ENCODE peak calls at places on chromosomes 7 and 10, in ten cellular contexts. V, O, D, M, Q, A, L, T, Y and F are unnamed samples.

GRCh38 chr7:73885975-73886798 is 25.2 kb downstream of the TMEM270 start:
- DNase-seq in A (no peak), V (no peak), Q (peak; percentile 78), L (no peak), O (no peak), D (no peak), M (no peak), T (no peak), Y (no peak), F (peak; percentile 97)

GRCh38 chr7:4204530-4205165 is 477.4 kb upstream of the FOXK1 start:
- DNase-seq in A (peak; percentile 14), V (no peak), D (no peak), O (no peak), M (no peak), Y (no peak), Q (no peak), T (no peak), L (no peak), F (no peak)

GRCh38 chr10:77111611-77112550 is 525.7 kb downstream of the KCNMA1 start:
- DNase-seq in D (no peak), A (no peak), Y (peak; percentile 16), V (peak; percentile 37), M (peak; percentile 47), L (no peak), O (peak; percentile 56), Q (no peak), T (no peak), F (peak; percentile 76)

GRCh38 chr7:129066290-129067131 is 11.6 kb upstream of the TNPO3 start:
- DNase-seq in O (no peak), V (no peak), Y (peak; percentile 47), A (no peak), M (no peak), T (peak; percentile 38), Q (no peak), L (no peak), D (no peak), F (peak; percentile 85)

GRCh38 chr7:92634924-92635519 is 44.8 kb upstream of the FAM133B start:
- DNase-seq in L (no peak), T (no peak), V (no peak), O (no peak), M (peak; percentile 54), D (no peak), Y (peak; percentile 54), A (no peak), Q (no peak), F (peak; percentile 41)

GRCh38 chr7:96311967-96312366 is 9.9 kb downstream of the SLC25A13 start:
- DNase-seq in Y (no peak), L (no peak), A (no peak), O (no peak), T (no peak), V (no peak), Q (peak; percentile 59), M (no peak), D (no peak), F (no peak)

GRCh38 chr7:405489-406211 is 114.0 kb downstream of the PDGFA start:
- DNase-seq in D (no peak), O (no peak), V (no peak), Q (peak; percentile 33), A (peak; percentile 27), M (no peak), T (no peak), Y (no peak), L (peak; percentile 71), F (no peak)

GRCh38 chr7:47600199-47601118 is 18.5 kb upstream of the TNS3 start:
- DNase-seq in A (no peak), L (no peak), V (no peak), M (no peak), O (no peak), D (no peak), T (no peak), Y (peak; percentile 70), Q (no peak), F (no peak)

GRCh38 chr10:24533981-24534380 is 189.7 kb downstream of the ARHGAP21 start:
- DNase-seq in T (no peak), Q (no peak), O (no peak), Y (no peak), A (no peak), V (no peak), L (no peak), D (no peak), M (no peak), F (no peak)

GRCh38 chr7:45984386-45985295 is 63.6 kb upstream of the IGFBP3 start:
- DNase-seq in A (no peak), Y (peak; percentile 44), T (no peak), D (no peak), L (no peak), V (no peak), O (no peak), M (no peak), Q (no peak), F (peak; percentile 32)

GRCh38 chr10:131997366-131998049 is 15.8 kb upstream of the BNIP3 start:
- DNase-seq in L (no peak), V (no peak), M (peak; percentile 41), O (peak; percentile 75), Y (peak; percentile 70), Q (peak; percentile 80), D (peak; percentile 90), T (peak; percentile 57), A (peak; percentile 90), F (peak; percentile 94)

GRCh38 chr7:91128574-91129348 is 135.5 kb upstream of the FZD1 start:
- DNase-seq in A (no peak), V (no peak), M (no peak), T (no peak), O (no peak), Y (no peak), L (no peak), D (no peak), Q (no peak), F (no peak)

GRCh38 chr7:158858592-158859503 is 2.5 kb downstream of the DYNC2I1 start:
- DNase-seq in A (no peak), Q (no peak), T (peak; percentile 33), M (no peak), O (no peak), Y (no peak), D (no peak), V (no peak), L (no peak), F (peak; percentile 87)

GRCh38 chr10:3772349-3773222 is 12.4 kb downstream of the KLF6 start:
- DNase-seq in M (no peak), L (no peak), O (no peak), A (no peak), Y (no peak), T (no peak), V (no peak), Q (no peak), D (no peak), F (peak; percentile 36)

GRCh38 chr10:19654576-19654975 is 161.7 kb upstream of the PLXDC2 start:
- DNase-seq in T (no peak), Q (no peak), V (no peak), A (no peak), L (no peak), Y (no peak), D (no peak), M (no peak), O (no peak), F (no peak)

GRCh38 chr7:975702-976473 is 539 bp upstream of the COX19 start:
- DNase-seq in Y (no peak), L (no peak), A (no peak), O (no peak), D (no peak), V (no peak), T (no peak), M (no peak), Q (no peak), F (no peak)

GRCh38 chr7:136869006-136869961 is 832 bp downstream of the CHRM2 start:
- DNase-seq in Y (no peak), L (peak; percentile 68), M (no peak), D (no peak), T (peak; percentile 40), O (no peak), A (peak; percentile 44), V (peak; percentile 9), Q (peak; percentile 48), F (peak; percentile 20)

GRCh38 chr10:79223001-79223345 is 124.3 kb upstream of the PPIF start:
- DNase-seq in Q (no peak), V (no peak), T (no peak), D (no peak), O (no peak), M (no peak), A (no peak), L (no peak), Y (no peak), F (no peak)